ENCODE peak calls at places on chromosomes 16 and 17, in four cellular contexts. Z, B, R and V are unnamed samples.

GRCh38 chr16:10749680-10750035 is 6.0 kb downstream of the NUBP1 start:
- DNase-seq in Z (peak), B (no peak), R (no peak), V (peak)

GRCh38 chr16:89829630-89830437 is 1.6 kb downstream of the SPIRE2 start:
- DNase-seq in Z (no peak), B (no peak), R (no peak), V (no peak)

GRCh38 chr16:12340151-12340733 is 363.7 kb downstream of the SNX29 start:
- DNase-seq in Z (peak), B (peak), R (no peak), V (peak)

GRCh38 chr17:1000597-1001490 is 3.9 kb downstream of the TIMM22 start:
- DNase-seq in Z (peak), B (no peak), R (no peak), V (no peak)

GRCh38 chr17:19433240-19433639 is 22.2 kb downstream of the RNF112 start:
- DNase-seq in Z (no peak), B (no peak), R (no peak), V (peak)

GRCh38 chr17:28725166-28725659 is 820 bp downstream of the TLCD1 start:
- DNase-seq in Z (peak), B (no peak), R (no peak), V (peak)

GRCh38 chr17:66855204-66855603 is 20.3 kb downstream of the CACNG5 start:
- DNase-seq in Z (no peak), B (peak), R (no peak), V (no peak)

GRCh38 chr17:80786887-80787286 is 204.8 kb upstream of the CHMP6 start:
- DNase-seq in Z (no peak), B (no peak), R (no peak), V (no peak)

GRCh38 chr17:6558276-6558675 is 1.9 kb upstream of the PITPNM3 start:
- DNase-seq in Z (no peak), B (no peak), R (no peak), V (no peak)

GRCh38 chr17:77436481-77436880 is 295.7 kb downstream of the SEC14L1 start:
- DNase-seq in Z (no peak), B (no peak), R (no peak), V (no peak)
- H3K4ac ChIP-seq in Z (peak), B (no peak), R (no peak), V (no peak)

DNA sequence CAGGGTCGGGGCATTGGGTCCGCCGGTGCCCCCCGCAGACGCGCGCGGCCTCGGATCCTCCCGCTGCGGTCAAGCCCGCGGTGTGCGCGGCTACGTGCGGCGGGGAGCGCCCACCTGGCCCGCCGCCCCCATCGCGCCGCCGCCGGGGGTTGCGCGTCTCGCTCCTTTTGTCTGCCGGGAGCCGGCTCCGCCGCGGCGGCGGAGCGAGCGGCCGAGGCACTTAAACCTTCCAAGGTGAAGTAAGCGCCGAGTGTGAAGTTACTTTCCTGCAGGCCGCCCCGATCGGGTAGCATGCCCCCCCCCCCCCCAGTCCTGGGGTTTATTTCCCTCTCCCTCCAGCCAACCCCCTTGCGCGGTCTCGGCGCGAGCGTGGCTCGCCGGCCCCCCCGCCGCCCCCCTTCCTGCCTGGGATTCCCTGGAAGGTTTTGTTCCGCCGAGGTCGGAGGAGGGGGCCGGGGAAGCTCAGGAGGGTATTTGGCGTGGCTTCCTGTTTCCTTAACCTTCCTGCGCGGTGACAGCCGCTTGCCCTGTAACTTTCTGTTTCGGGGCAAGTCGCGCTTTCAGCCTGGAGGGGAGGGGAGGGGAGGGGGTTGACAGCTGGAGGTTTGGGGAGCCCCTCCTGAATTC is 56.6 kb upstream of the GSE1 start:
- DNase-seq in Z (no peak), B (peak), R (no peak), V (no peak)
- H3K4ac ChIP-seq in Z (peak), B (no peak), R (no peak), V (peak)

GRCh38 chr17:77456951-77457548 is 316.3 kb downstream of the SEC14L1 start:
- DNase-seq in Z (no peak), B (no peak), R (no peak), V (no peak)
- H3K4ac ChIP-seq in Z (no peak), B (no peak), R (no peak), V (peak)

GRCh38 chr17:36937001-36937960 is at the start of gene LHX1:
- DNase-seq in Z (no peak), B (peak), R (no peak), V (peak)
- H3K4ac ChIP-seq in Z (no peak), B (no peak), R (no peak), V (no peak)